ENCODE peak calls at places on chromosome 21, in seven cellular contexts. One of them, this sample, is unnamed.

GRCh38 chr21:46056450-46056903 is 41.4 kb upstream of the COL6A2 start:
- DNase-seq in HTR-8/SVneo: no peak
- DNase-seq in GOT3: peak
- DNase-seq in activated naive CD4-positive, alpha-beta T cell treated with anti-CD3 and anti-CD28 coated beads for 36 hours: no peak
- DNase-seq in stimulated activated CD8-positive, alpha-beta memory T cell treated with anti-CD3 and anti-CD28 coated beads, Interleukin-7, amount 100 ng/mL, for 1 hour: no peak
- DNase-seq in activated T-helper 2 cell treated with anti-CD3 and anti-CD28 coated beads, Interferon-gamma antibody, Interleukin-2, Interleukin-4, amounts not matched to agents 10 μg/mL and 5 μg/mL and 100 μg/mL, durations not matched to agents 14 hours and 24 hours and 36 hours: no peak
- DNase-seq in retina: no peak
- DNase-seq in this sample: no peak

GRCh38 chr21:42423197-42423675 is 19.5 kb downstream of the UBASH3A start:
- DNase-seq in HTR-8/SVneo: no peak
- DNase-seq in GOT3: no peak
- DNase-seq in activated naive CD4-positive, alpha-beta T cell treated with anti-CD3 and anti-CD28 coated beads for 36 hours: peak
- DNase-seq in stimulated activated CD8-positive, alpha-beta memory T cell treated with anti-CD3 and anti-CD28 coated beads, Interleukin-7, amount 100 ng/mL, for 1 hour: no peak
- DNase-seq in activated T-helper 2 cell treated with anti-CD3 and anti-CD28 coated beads, Interferon-gamma antibody, Interleukin-2, Interleukin-4, amounts not matched to agents 10 μg/mL and 5 μg/mL and 100 μg/mL, durations not matched to agents 14 hours and 24 hours and 36 hours: peak
- DNase-seq in retina: no peak
- DNase-seq in this sample: peak

GRCh38 chr21:44603911-44604310 is 3.5 kb downstream of the KRTAP10-7 start:
- DNase-seq in HTR-8/SVneo: no peak
- DNase-seq in GOT3: no peak
- DNase-seq in activated naive CD4-positive, alpha-beta T cell treated with anti-CD3 and anti-CD28 coated beads for 36 hours: no peak
- DNase-seq in stimulated activated CD8-positive, alpha-beta memory T cell treated with anti-CD3 and anti-CD28 coated beads, Interleukin-7, amount 100 ng/mL, for 1 hour: no peak
- DNase-seq in activated T-helper 2 cell treated with anti-CD3 and anti-CD28 coated beads, Interferon-gamma antibody, Interleukin-2, Interleukin-4, amounts not matched to agents 10 μg/mL and 5 μg/mL and 100 μg/mL, durations not matched to agents 14 hours and 24 hours and 36 hours: no peak
- DNase-seq in retina: no peak
- DNase-seq in this sample: no peak

GRCh38 chr21:37006521-37007291 is at the start of gene RIPPLY3:
- DNase-seq in HTR-8/SVneo: no peak
- DNase-seq in GOT3: no peak
- DNase-seq in activated naive CD4-positive, alpha-beta T cell treated with anti-CD3 and anti-CD28 coated beads for 36 hours: peak
- DNase-seq in stimulated activated CD8-positive, alpha-beta memory T cell treated with anti-CD3 and anti-CD28 coated beads, Interleukin-7, amount 100 ng/mL, for 1 hour: no peak
- DNase-seq in activated T-helper 2 cell treated with anti-CD3 and anti-CD28 coated beads, Interferon-gamma antibody, Interleukin-2, Interleukin-4, amounts not matched to agents 10 μg/mL and 5 μg/mL and 100 μg/mL, durations not matched to agents 14 hours and 24 hours and 36 hours: no peak
- DNase-seq in retina: peak
- DNase-seq in this sample: no peak

GRCh38 chr21:41835711-41836154 is 43.4 kb downstream of the PRDM15 start:
- DNase-seq in HTR-8/SVneo: no peak
- DNase-seq in GOT3: no peak
- DNase-seq in activated naive CD4-positive, alpha-beta T cell treated with anti-CD3 and anti-CD28 coated beads for 36 hours: no peak
- DNase-seq in stimulated activated CD8-positive, alpha-beta memory T cell treated with anti-CD3 and anti-CD28 coated beads, Interleukin-7, amount 100 ng/mL, for 1 hour: no peak
- DNase-seq in activated T-helper 2 cell treated with anti-CD3 and anti-CD28 coated beads, Interferon-gamma antibody, Interleukin-2, Interleukin-4, amounts not matched to agents 10 μg/mL and 5 μg/mL and 100 μg/mL, durations not matched to agents 14 hours and 24 hours and 36 hours: no peak
- DNase-seq in retina: no peak
- DNase-seq in this sample: no peak

GRCh38 chr21:33386222-33386784 is 16.9 kb upstream of the IFNGR2 start:
- DNase-seq in HTR-8/SVneo: no peak
- DNase-seq in GOT3: no peak
- DNase-seq in activated naive CD4-positive, alpha-beta T cell treated with anti-CD3 and anti-CD28 coated beads for 36 hours: no peak
- DNase-seq in stimulated activated CD8-positive, alpha-beta memory T cell treated with anti-CD3 and anti-CD28 coated beads, Interleukin-7, amount 100 ng/mL, for 1 hour: no peak
- DNase-seq in activated T-helper 2 cell treated with anti-CD3 and anti-CD28 coated beads, Interferon-gamma antibody, Interleukin-2, Interleukin-4, amounts not matched to agents 10 μg/mL and 5 μg/mL and 100 μg/mL, durations not matched to agents 14 hours and 24 hours and 36 hours: no peak
- DNase-seq in retina: no peak
- DNase-seq in this sample: no peak

GRCh38 chr21:21156919-21157318 is 158.7 kb downstream of the NCAM2 start:
- DNase-seq in HTR-8/SVneo: no peak
- DNase-seq in GOT3: no peak
- DNase-seq in activated naive CD4-positive, alpha-beta T cell treated with anti-CD3 and anti-CD28 coated beads for 36 hours: no peak
- DNase-seq in stimulated activated CD8-positive, alpha-beta memory T cell treated with anti-CD3 and anti-CD28 coated beads, Interleukin-7, amount 100 ng/mL, for 1 hour: no peak
- DNase-seq in activated T-helper 2 cell treated with anti-CD3 and anti-CD28 coated beads, Interferon-gamma antibody, Interleukin-2, Interleukin-4, amounts not matched to agents 10 μg/mL and 5 μg/mL and 100 μg/mL, durations not matched to agents 14 hours and 24 hours and 36 hours: no peak
- DNase-seq in retina: no peak
- DNase-seq in this sample: no peak

GRCh38 chr21:44918581-44919033 is 2.1 kb downstream of the ITGB2 start:
- DNase-seq in HTR-8/SVneo: no peak
- DNase-seq in GOT3: no peak
- DNase-seq in activated naive CD4-positive, alpha-beta T cell treated with anti-CD3 and anti-CD28 coated beads for 36 hours: no peak
- DNase-seq in stimulated activated CD8-positive, alpha-beta memory T cell treated with anti-CD3 and anti-CD28 coated beads, Interleukin-7, amount 100 ng/mL, for 1 hour: no peak
- DNase-seq in activated T-helper 2 cell treated with anti-CD3 and anti-CD28 coated beads, Interferon-gamma antibody, Interleukin-2, Interleukin-4, amounts not matched to agents 10 μg/mL and 5 μg/mL and 100 μg/mL, durations not matched to agents 14 hours and 24 hours and 36 hours: no peak
- DNase-seq in retina: peak
- DNase-seq in this sample: no peak

GRCh38 chr21:16420086-16420724 is 690.4 kb downstream of the USP25 start:
- DNase-seq in HTR-8/SVneo: peak
- DNase-seq in GOT3: no peak
- DNase-seq in activated naive CD4-positive, alpha-beta T cell treated with anti-CD3 and anti-CD28 coated beads for 36 hours: no peak
- DNase-seq in stimulated activated CD8-positive, alpha-beta memory T cell treated with anti-CD3 and anti-CD28 coated beads, Interleukin-7, amount 100 ng/mL, for 1 hour: no peak
- DNase-seq in activated T-helper 2 cell treated with anti-CD3 and anti-CD28 coated beads, Interferon-gamma antibody, Interleukin-2, Interleukin-4, amounts not matched to agents 10 μg/mL and 5 μg/mL and 100 μg/mL, durations not matched to agents 14 hours and 24 hours and 36 hours: no peak
- DNase-seq in retina: peak
- DNase-seq in this sample: no peak

GRCh38 chr21:45078877-45079281 is 4.5 kb downstream of the ADARB1 start:
- DNase-seq in HTR-8/SVneo: no peak
- DNase-seq in GOT3: no peak
- DNase-seq in activated naive CD4-positive, alpha-beta T cell treated with anti-CD3 and anti-CD28 coated beads for 36 hours: peak
- DNase-seq in stimulated activated CD8-positive, alpha-beta memory T cell treated with anti-CD3 and anti-CD28 coated beads, Interleukin-7, amount 100 ng/mL, for 1 hour: peak
- DNase-seq in activated T-helper 2 cell treated with anti-CD3 and anti-CD28 coated beads, Interferon-gamma antibody, Interleukin-2, Interleukin-4, amounts not matched to agents 10 μg/mL and 5 μg/mL and 100 μg/mL, durations not matched to agents 14 hours and 24 hours and 36 hours: peak
- DNase-seq in retina: no peak
- DNase-seq in this sample: peak